ENCODE peak calls at places on chromosome 12, in six cellular contexts. H, V, T, W, Q and S are unnamed samples.

GRCh38 chr12:91143241-91143640 is 31.9 kb upstream of the LUM start:
- DNase-seq in T (peak; percentile 12), Q (peak; percentile 65), W (no peak), H (no peak), V (no peak), S (no peak)

GRCh38 chr12:27213830-27214787 is 30.0 kb upstream of the STK38L start:
- DNase-seq in V (no peak), H (no peak), Q (no peak), T (no peak), W (no peak), S (no peak)

GRCh38 chr12:50103767-50104321 is at the start of gene GPD1:
- DNase-seq in H (peak; percentile 77), V (peak; percentile 65), W (peak; percentile 82), Q (peak; percentile 54), T (peak; percentile 28), S (no peak)

GRCh38 chr12:46546634-46547273 is 174.2 kb upstream of the SLC38A2 start:
- DNase-seq in H (no peak), V (no peak), Q (no peak), T (peak; percentile 80), W (no peak), S (no peak)

GRCh38 chr12:65879878-65880277 is 55.6 kb downstream of the HMGA2 start:
- DNase-seq in Q (peak; percentile 83), V (no peak), W (no peak), H (no peak), T (peak; percentile 88), S (no peak)

GRCh38 chr12:115108129-115109100 is 424.4 kb upstream of the TBX3 start:
- DNase-seq in V (no peak), T (no peak), Q (no peak), H (no peak), W (no peak), S (no peak)

GRCh38 chr12:106194351-106194750 is 53.5 kb downstream of the CKAP4 start:
- DNase-seq in T (no peak), V (no peak), H (no peak), Q (no peak), W (no peak), S (no peak)

GRCh38 chr12:63845726-63846125 is 1.2 kb downstream of the SRGAP1 start:
- DNase-seq in H (no peak), Q (peak; percentile 38), W (no peak), V (no peak), T (peak; percentile 54), S (no peak)

GRCh38 chr12:27779837-27780611 is at the start of the genes KLHL42 and MANSC4:
- DNase-seq in T (peak; percentile 73), W (peak; percentile 69), V (peak; percentile 27), H (peak; percentile 87), Q (peak; percentile 88), S (peak; percentile 61)

GRCh38 chr12:26658991-26659390 is 174.0 kb downstream of the ITPR2 start:
- DNase-seq in V (no peak), T (peak; percentile 81), H (no peak), Q (peak; percentile 71), W (no peak), S (no peak)

GRCh38 chr12:3214508-3215365 is 137.6 kb downstream of the TSPAN9 start:
- DNase-seq in W (no peak), T (no peak), H (no peak), V (no peak), Q (no peak), S (no peak)

GRCh38 chr12:64752833-64753238 is 6.4 kb downstream of the GNS start:
- DNase-seq in T (no peak), V (no peak), W (peak; percentile 42), Q (peak; percentile 56), H (no peak), S (no peak)

GRCh38 chr12:100699209-100699608 is 95.4 kb upstream of the ANO4 start:
- DNase-seq in W (no peak), V (no peak), T (no peak), Q (no peak), H (no peak), S (no peak)

GRCh38 chr12:2959508-2960431 is 573 bp downstream of the TEAD4 start:
- DNase-seq in T (peak; percentile 60), H (peak; percentile 86), Q (peak; percentile 66), V (peak; percentile 56), W (peak; percentile 70), S (no peak)

DNA sequence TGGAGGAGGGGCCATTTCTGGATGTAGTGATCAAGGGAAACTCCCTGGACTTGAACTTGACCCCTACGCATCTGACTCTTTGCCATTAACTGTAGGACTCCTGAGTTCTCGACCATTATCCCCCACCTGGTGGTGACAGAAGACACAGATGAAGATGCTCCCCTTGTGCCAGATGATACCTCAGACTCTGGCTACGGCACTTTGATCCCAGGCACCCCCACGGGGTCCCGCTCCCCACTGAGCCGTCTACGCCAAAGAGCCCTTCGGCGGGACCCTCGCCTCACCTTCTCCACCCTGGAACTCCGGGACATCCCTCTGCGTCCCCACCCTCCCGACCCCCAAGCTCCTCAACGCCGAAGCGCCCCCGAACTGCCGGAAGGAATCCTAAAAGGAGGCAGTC is 14.7 kb downstream of the TNFRSF1A start:
- DNase-seq in V (no peak), T (no peak), Q (no peak), H (no peak), W (peak; percentile 10), S (no peak)
- H3K36me3 ChIP-seq in V (no peaks in the 10 kb centered on the region), T (peaks cover 60% of the 10 kb centered on the region), Q (peaks cover 10% of the 10 kb centered on the region), H (peaks cover 47% of the 10 kb centered on the region), W (no peaks in the 10 kb centered on the region), S (peaks cover 43% of the 10 kb centered on the region)

GRCh38 chr12:34341362-34341733 is 319.1 kb downstream of the ALG10 start:
- DNase-seq in H (no peak), T (no peak), Q (no peak), W (no peak), V (no peak), S (no peak)
- H3K9me3 ChIP-seq in H (no peaks in the 10 kb centered on the region), T (peaks cover 28% of the 10 kb centered on the region), Q (no peaks in the 10 kb centered on the region), W (no peaks in the 10 kb centered on the region), V (no peaks in the 10 kb centered on the region), S (no peaks in the 10 kb centered on the region)

GRCh38 chr12:1607940-1608782 is 13.8 kb upstream of the FBXL14 start:
- DNase-seq in W (no peak), H (no peak), Q (peak; percentile 55), V (no peak), T (peak; percentile 42), S (no peak)

GRCh38 chr12:1604464-1604863 is 10.1 kb upstream of the FBXL14 start:
- DNase-seq in Q (no peak), V (no peak), W (no peak), H (no peak), T (no peak), S (no peak)

GRCh38 chr12:1606021-1606622 is 11.7 kb upstream of the FBXL14 start:
- DNase-seq in W (peak; percentile 94), H (peak; percentile 94), T (peak; percentile 84), V (peak; percentile 70), Q (peak; percentile 91), S (peak; percentile 95)

GRCh38 chr12:1605129-1606020 is 11.0 kb upstream of the FBXL14 start:
- DNase-seq in W (peak; percentile 80), Q (peak; percentile 86), V (peak; percentile 47), T (peak; percentile 86), H (peak; percentile 74), S (peak; percentile 82)

GRCh38 chr12:1603621-1604020 is 9.2 kb upstream of the FBXL14 start:
- DNase-seq in V (no peak), W (no peak), Q (no peak), T (no peak), H (no peak), S (no peak)
- H3K4me1 ChIP-seq in V (peaks cover 8% of the 10 kb centered on the region), W (peaks cover 21% of the 10 kb centered on the region), Q (peaks cover 16% of the 10 kb centered on the region), T (peaks cover 4% of the 10 kb centered on the region), H (peaks cover 22% of the 10 kb centered on the region), S (peaks cover 29% of the 10 kb centered on the region)

GRCh38 chr12:8050600-8051250 is 15.4 kb downstream of the C3AR1 start:
- DNase-seq in H (no peak), V (no peak), W (no peak), Q (no peak), T (no peak), S (no peak)
- H3K36me3 ChIP-seq in H (peaks cover 97% of the 10 kb centered on the region), V (no peaks in the 10 kb centered on the region), W (no peaks in the 10 kb centered on the region), Q (peaks cover 56% of the 10 kb centered on the region), T (peaks cover 37% of the 10 kb centered on the region), S (peaks cover 89% of the 10 kb centered on the region)

GRCh38 chr12:37548266-37548805 is 768.2 kb upstream of the ALG10B start:
- DNase-seq in H (no peak), Q (no peak), W (no peak), V (no peak), T (no peak), S (no peak)
- H3K9me3 ChIP-seq in H (no peaks in the 10 kb centered on the region), Q (no peaks in the 10 kb centered on the region), W (no peaks in the 10 kb centered on the region), V (no peaks in the 10 kb centered on the region), T (peaks cover 34% of the 10 kb centered on the region), S (no peaks in the 10 kb centered on the region)

GRCh38 chr12:53065470-53065869 is 13.7 kb downstream of the SPRYD3 start:
- DNase-seq in T (no peak), W (no peak), V (no peak), H (peak; percentile 32), Q (no peak), S (peak; percentile 58)

GRCh38 chr12:53064613-53065415 is 14.4 kb downstream of the SPRYD3 start:
- DNase-seq in W (no peak), H (peak; percentile 28), Q (peak; percentile 16), V (no peak), T (no peak), S (no peak)

GRCh38 chr12:53062011-53062961 is 12.4 kb downstream of the TNS2 start:
- DNase-seq in H (peak; percentile 33), T (no peak), W (no peak), V (no peak), Q (no peak), S (no peak)

GRCh38 chr12:53062977-53063707 is 13.3 kb downstream of the TNS2 start:
- DNase-seq in H (peak; percentile 34), Q (peak; percentile 3), V (no peak), T (no peak), W (no peak), S (peak; percentile 59)

DNA sequence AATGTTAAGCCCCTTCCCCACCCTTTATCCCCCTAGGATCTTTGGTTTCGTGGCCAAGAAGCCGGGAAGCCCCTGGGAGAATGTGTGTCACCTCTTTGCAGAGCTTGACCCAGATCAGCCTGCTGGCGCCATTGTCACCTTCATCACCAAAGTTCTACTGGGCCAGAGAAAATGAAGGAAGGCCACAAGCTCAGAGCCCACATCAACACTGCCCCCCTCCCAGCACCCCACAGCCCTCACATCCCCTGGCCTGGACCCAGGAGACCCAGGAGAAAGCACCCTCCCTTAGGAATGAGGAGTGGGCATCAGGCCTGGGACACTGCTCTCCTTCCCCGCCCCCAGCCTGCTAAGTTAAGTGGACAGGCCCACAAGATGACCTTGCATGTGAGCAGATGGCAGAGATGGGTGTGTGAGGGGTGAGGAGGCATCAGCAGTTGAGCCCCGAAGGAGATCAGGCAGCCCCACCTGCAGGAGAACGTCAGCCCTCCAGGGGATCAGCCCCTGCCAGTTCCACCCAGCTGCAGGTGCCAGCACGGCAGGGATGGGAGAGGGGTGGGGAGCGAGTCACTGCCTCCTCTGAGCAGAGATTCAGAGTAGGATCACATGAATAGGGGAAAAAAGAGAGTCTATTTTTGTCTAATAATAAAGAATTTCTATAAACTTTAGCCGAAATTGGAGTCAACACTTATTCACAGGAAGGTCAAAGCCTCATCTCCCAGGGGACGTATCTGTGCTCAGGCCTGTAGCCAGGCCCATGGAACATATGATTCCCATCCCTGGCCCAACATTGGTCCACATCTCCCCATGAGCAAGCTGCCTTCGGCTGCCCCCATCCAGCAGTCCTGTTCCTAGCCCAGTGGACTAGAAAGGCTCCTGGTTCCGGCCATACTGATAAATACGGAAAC is 14.1 kb downstream of the TNS2 start:
- DNase-seq in V (no peak), H (peak; percentile 77), W (peak; percentile 54), Q (peak; percentile 79), T (peak; percentile 74), S (peak; percentile 86)
- H3K4me1 ChIP-seq in V (peaks cover 56% of the 10 kb centered on the region), H (peaks cover 88% of the 10 kb centered on the region), W (peaks cover 52% of the 10 kb centered on the region), Q (peaks cover 13% of the 10 kb centered on the region), T (peaks cover 30% of the 10 kb centered on the region), S (peaks cover 84% of the 10 kb centered on the region)

GRCh38 chr12:48143898-48144297 is 13.4 kb downstream of the ASB8 start:
- DNase-seq in Q (no peak), V (no peak), T (no peak), H (no peak), W (no peak), S (no peak)
- H3K36me3 ChIP-seq in Q (peaks cover 57% of the 10 kb centered on the region), V (peaks cover 5% of the 10 kb centered on the region), T (peaks cover 48% of the 10 kb centered on the region), H (peaks cover 100% of the 10 kb centered on the region), W (no peaks in the 10 kb centered on the region), S (peaks cover 88% of the 10 kb centered on the region)